ENCODE peak calls at places on chromosome 13, in six cellular contexts. One of them, this sample, is unnamed.

GRCh38 chr13:111241862-111242261 is 78.6 kb upstream of the TEX29 start:
- DNase-seq in PC-3: no peak
- DNase-seq in neuronal stem cell: no peak
- DNase-seq in aorta: no peak
- DNase-seq in NB4: no peak
- DNase-seq in effector memory CD4-positive, alpha-beta T cell: no peak
- DNase-seq in this sample: no peak

GRCh38 chr13:113063091-113063491 is 42.5 kb upstream of the F7 start:
- DNase-seq in PC-3: no peak
- DNase-seq in neuronal stem cell: no peak
- DNase-seq in aorta: peak; percentile 37
- DNase-seq in NB4: no peak
- DNase-seq in effector memory CD4-positive, alpha-beta T cell: no peak
- DNase-seq in this sample: no peak

GRCh38 chr13:99385161-99385560 is 78.0 kb upstream of the GPR183 start:
- DNase-seq in PC-3: no peak
- DNase-seq in neuronal stem cell: no peak
- DNase-seq in aorta: no peak
- DNase-seq in NB4: no peak
- DNase-seq in effector memory CD4-positive, alpha-beta T cell: no peak
- DNase-seq in this sample: peak; percentile 37

GRCh38 chr13:31556376-31556775 is 182.9 kb upstream of the RXFP2 start:
- DNase-seq in PC-3: no peak
- DNase-seq in neuronal stem cell: no peak
- DNase-seq in aorta: no peak
- DNase-seq in NB4: no peak
- DNase-seq in effector memory CD4-positive, alpha-beta T cell: no peak
- DNase-seq in this sample: no peak

GRCh38 chr13:33186851-33187250 is 98.7 kb downstream of the STARD13 start:
- DNase-seq in PC-3: peak; percentile 17
- DNase-seq in neuronal stem cell: no peak
- DNase-seq in aorta: no peak
- DNase-seq in NB4: peak; percentile 35
- DNase-seq in effector memory CD4-positive, alpha-beta T cell: no peak
- DNase-seq in this sample: no peak

GRCh38 chr13:47215741-47216140 is 318.9 kb upstream of the HTR2A start:
- DNase-seq in PC-3: peak; percentile 86
- DNase-seq in neuronal stem cell: no peak
- DNase-seq in aorta: no peak
- DNase-seq in NB4: no peak
- DNase-seq in effector memory CD4-positive, alpha-beta T cell: no peak
- DNase-seq in this sample: peak; percentile 19

GRCh38 chr13:109790071-109790470 is 3.7 kb upstream of the IRS2 start:
- DNase-seq in PC-3: no peak
- DNase-seq in neuronal stem cell: no peak
- DNase-seq in aorta: no peak
- DNase-seq in NB4: peak; percentile 74
- DNase-seq in effector memory CD4-positive, alpha-beta T cell: no peak
- DNase-seq in this sample: no peak

GRCh38 chr13:87129602-87130300 is 541.4 kb upstream of the SLITRK5 start:
- DNase-seq in PC-3: peak; percentile 23
- DNase-seq in neuronal stem cell: no peak
- DNase-seq in aorta: no peak
- DNase-seq in NB4: no peak
- DNase-seq in effector memory CD4-positive, alpha-beta T cell: no peak
- DNase-seq in this sample: no peak

GRCh38 chr13:95044452-95045205 is 256.6 kb downstream of the ABCC4 start:
- DNase-seq in PC-3: no peak
- DNase-seq in neuronal stem cell: no peak
- DNase-seq in aorta: no peak
- DNase-seq in NB4: no peak
- DNase-seq in effector memory CD4-positive, alpha-beta T cell: no peak
- DNase-seq in this sample: no peak

GRCh38 chr13:29713841-29714240 is 118.4 kb upstream of the SLC7A1 start:
- DNase-seq in PC-3: peak; percentile 63
- DNase-seq in neuronal stem cell: no peak
- DNase-seq in aorta: no peak
- DNase-seq in NB4: peak; percentile 43
- DNase-seq in effector memory CD4-positive, alpha-beta T cell: no peak
- DNase-seq in this sample: no peak

GRCh38 chr13:43159007-43159406 is 135.6 kb downstream of the DNAJC15 start:
- DNase-seq in PC-3: no peak
- DNase-seq in neuronal stem cell: no peak
- DNase-seq in aorta: no peak
- DNase-seq in NB4: no peak
- DNase-seq in effector memory CD4-positive, alpha-beta T cell: no peak
- DNase-seq in this sample: no peak

GRCh38 chr13:85935868-85936467 is 136.7 kb upstream of the SLITRK6 start:
- DNase-seq in PC-3: no peak
- DNase-seq in neuronal stem cell: no peak
- DNase-seq in aorta: no peak
- DNase-seq in NB4: no peak
- DNase-seq in effector memory CD4-positive, alpha-beta T cell: no peak
- DNase-seq in this sample: no peak

GRCh38 chr13:39676315-39676876 is 20.9 kb downstream of the COG6 start:
- DNase-seq in PC-3: peak; percentile 67
- DNase-seq in neuronal stem cell: peak; percentile 15
- DNase-seq in aorta: no peak
- DNase-seq in NB4: peak; percentile 66
- DNase-seq in effector memory CD4-positive, alpha-beta T cell: no peak
- DNase-seq in this sample: no peak

GRCh38 chr13:45500492-45501174 is 35.9 kb downstream of the COG3 start:
- DNase-seq in PC-3: peak; percentile 80
- DNase-seq in neuronal stem cell: no peak
- DNase-seq in aorta: no peak
- DNase-seq in NB4: peak; percentile 70
- DNase-seq in effector memory CD4-positive, alpha-beta T cell: no peak
- DNase-seq in this sample: no peak

GRCh38 chr13:36818483-36819063 is 449 bp upstream of the RFXAP start:
- DNase-seq in PC-3: no peak
- DNase-seq in neuronal stem cell: no peak
- DNase-seq in aorta: no peak
- DNase-seq in NB4: no peak
- DNase-seq in effector memory CD4-positive, alpha-beta T cell: no peak
- DNase-seq in this sample: no peak

GRCh38 chr13:31476753-31477152 is 262.6 kb upstream of the RXFP2 start:
- DNase-seq in PC-3: no peak
- DNase-seq in neuronal stem cell: no peak
- DNase-seq in aorta: no peak
- DNase-seq in NB4: no peak
- DNase-seq in effector memory CD4-positive, alpha-beta T cell: no peak
- DNase-seq in this sample: no peak

GRCh38 chr13:46861959-46862358 is 34.9 kb downstream of the HTR2A start:
- DNase-seq in PC-3: no peak
- DNase-seq in neuronal stem cell: no peak
- DNase-seq in aorta: no peak
- DNase-seq in NB4: no peak
- DNase-seq in effector memory CD4-positive, alpha-beta T cell: no peak
- DNase-seq in this sample: no peak

GRCh38 chr13:53200498-53201453 is 172.2 kb downstream of the OLFM4 start:
- DNase-seq in PC-3: no peak
- DNase-seq in neuronal stem cell: peak; percentile 84
- DNase-seq in aorta: peak; percentile 53
- DNase-seq in NB4: no peak
- DNase-seq in effector memory CD4-positive, alpha-beta T cell: no peak
- DNase-seq in this sample: peak; percentile 92

GRCh38 chr13:113656015-113656588 is 1.9 kb downstream of the ATP4B start:
- DNase-seq in PC-3: no peak
- DNase-seq in neuronal stem cell: no peak
- DNase-seq in aorta: peak; percentile 42
- DNase-seq in NB4: no peak
- DNase-seq in effector memory CD4-positive, alpha-beta T cell: no peak
- DNase-seq in this sample: no peak

GRCh38 chr13:66501187-66501586 is 728.9 kb downstream of the PCDH9 start:
- DNase-seq in PC-3: peak; percentile 44
- DNase-seq in neuronal stem cell: no peak
- DNase-seq in aorta: no peak
- DNase-seq in NB4: no peak
- DNase-seq in effector memory CD4-positive, alpha-beta T cell: no peak
- DNase-seq in this sample: no peak

GRCh38 chr13:113991191-113991669 is 17.4 kb upstream of the C13orf46 start:
- DNase-seq in PC-3: no peak
- DNase-seq in neuronal stem cell: no peak
- DNase-seq in aorta: peak; percentile 6
- DNase-seq in NB4: no peak
- DNase-seq in effector memory CD4-positive, alpha-beta T cell: no peak
- DNase-seq in this sample: no peak

GRCh38 chr13:32790731-32791130 is 204.5 kb downstream of the PDS5B start:
- DNase-seq in PC-3: peak; percentile 7
- DNase-seq in neuronal stem cell: no peak
- DNase-seq in aorta: no peak
- DNase-seq in NB4: peak; percentile 26
- DNase-seq in effector memory CD4-positive, alpha-beta T cell: no peak
- DNase-seq in this sample: no peak

GRCh38 chr13:111667757-111668156 is 347.3 kb downstream of the TEX29 start:
- DNase-seq in PC-3: no peak
- DNase-seq in neuronal stem cell: no peak
- DNase-seq in aorta: no peak
- DNase-seq in NB4: no peak
- DNase-seq in effector memory CD4-positive, alpha-beta T cell: no peak
- DNase-seq in this sample: no peak

GRCh38 chr13:26985285-26985878 is 186.2 kb downstream of the USP12 start:
- DNase-seq in PC-3: peak; percentile 87
- DNase-seq in neuronal stem cell: peak; percentile 74
- DNase-seq in aorta: no peak
- DNase-seq in NB4: peak; percentile 93
- DNase-seq in effector memory CD4-positive, alpha-beta T cell: peak; percentile 38
- DNase-seq in this sample: peak; percentile 71

GRCh38 chr13:46551410-46552301 is 1.3 kb upstream of the LRCH1 start:
- DNase-seq in PC-3: peak; percentile 76
- DNase-seq in neuronal stem cell: peak; percentile 62
- DNase-seq in aorta: peak; percentile 86
- DNase-seq in NB4: peak; percentile 85
- DNase-seq in effector memory CD4-positive, alpha-beta T cell: peak; percentile 16
- DNase-seq in this sample: no peak

GRCh38 chr13:44013666-44014291 is 134.1 kb downstream of the LACC1 start:
- DNase-seq in PC-3: peak; percentile 33
- DNase-seq in neuronal stem cell: no peak
- DNase-seq in aorta: no peak
- DNase-seq in NB4: no peak
- DNase-seq in effector memory CD4-positive, alpha-beta T cell: no peak
- DNase-seq in this sample: no peak

GRCh38 chr13:31882794-31883193 is 143.5 kb downstream of the RXFP2 start:
- DNase-seq in PC-3: no peak
- DNase-seq in neuronal stem cell: no peak
- DNase-seq in aorta: no peak
- DNase-seq in NB4: no peak
- DNase-seq in effector memory CD4-positive, alpha-beta T cell: no peak
- DNase-seq in this sample: no peak

GRCh38 chr13:30846844-30847243 is 59.2 kb upstream of the MEDAG start:
- DNase-seq in PC-3: no peak
- DNase-seq in neuronal stem cell: no peak
- DNase-seq in aorta: no peak
- DNase-seq in NB4: no peak
- DNase-seq in effector memory CD4-positive, alpha-beta T cell: no peak
- DNase-seq in this sample: no peak

GRCh38 chr13:21058361-21058760 is 3.0 kb downstream of the LATS2 start:
- DNase-seq in PC-3: peak; percentile 58
- DNase-seq in neuronal stem cell: no peak
- DNase-seq in aorta: no peak
- DNase-seq in NB4: peak; percentile 45
- DNase-seq in effector memory CD4-positive, alpha-beta T cell: no peak
- DNase-seq in this sample: no peak

GRCh38 chr13:21063031-21063430 is 1.6 kb upstream of the LATS2 start:
- DNase-seq in PC-3: no peak
- DNase-seq in neuronal stem cell: no peak
- DNase-seq in aorta: no peak
- DNase-seq in NB4: no peak
- DNase-seq in effector memory CD4-positive, alpha-beta T cell: no peak
- DNase-seq in this sample: peak; percentile 22

GRCh38 chr13:21061077-21061945 is at the start of gene LATS2:
- DNase-seq in PC-3: peak; percentile 94
- DNase-seq in neuronal stem cell: peak; percentile 94
- DNase-seq in aorta: peak; percentile 97
- DNase-seq in NB4: peak; percentile 93
- DNase-seq in effector memory CD4-positive, alpha-beta T cell: peak; percentile 50
- DNase-seq in this sample: peak; percentile 80

GRCh38 chr13:21060063-21060826 is 1.1 kb downstream of the LATS2 start:
- DNase-seq in PC-3: peak; percentile 33
- DNase-seq in neuronal stem cell: no peak
- DNase-seq in aorta: peak; percentile 63
- DNase-seq in NB4: peak; percentile 67
- DNase-seq in effector memory CD4-positive, alpha-beta T cell: no peak
- DNase-seq in this sample: no peak

DNA sequence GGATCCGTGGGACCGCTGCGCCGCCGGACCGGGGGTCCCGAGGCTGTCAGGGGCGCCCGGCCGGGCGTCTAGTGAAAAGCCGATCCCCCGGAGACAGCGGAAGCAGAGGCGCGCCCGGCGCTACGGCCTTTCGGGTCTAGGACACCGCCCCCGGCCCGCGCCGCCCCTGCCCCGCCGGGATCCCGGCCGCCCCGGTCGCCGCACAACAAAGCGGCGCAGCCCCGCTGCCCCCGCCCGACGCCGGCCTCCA is 634 bp downstream of the LATS2 start:
- DNase-seq in PC-3: no peak
- DNase-seq in neuronal stem cell: no peak
- DNase-seq in aorta: peak; percentile 55
- DNase-seq in NB4: no peak
- DNase-seq in effector memory CD4-positive, alpha-beta T cell: no peak
- DNase-seq in this sample: no peak
- H3K4me3 ChIP-seq in PC-3: peak overlapping the region; percentile 96
- H3K4me3 ChIP-seq in neuronal stem cell: peak overlapping the region; percentile 66
- H3K4me3 ChIP-seq in aorta: peak overlapping the region; percentile 95
- H3K4me3 ChIP-seq in NB4: peak overlapping the region; percentile 71
- H3K4me3 ChIP-seq in effector memory CD4-positive, alpha-beta T cell: peak overlapping the region; percentile 86
- H3K4me3 ChIP-seq in this sample: peak overlapping the region; percentile 83

DNA sequence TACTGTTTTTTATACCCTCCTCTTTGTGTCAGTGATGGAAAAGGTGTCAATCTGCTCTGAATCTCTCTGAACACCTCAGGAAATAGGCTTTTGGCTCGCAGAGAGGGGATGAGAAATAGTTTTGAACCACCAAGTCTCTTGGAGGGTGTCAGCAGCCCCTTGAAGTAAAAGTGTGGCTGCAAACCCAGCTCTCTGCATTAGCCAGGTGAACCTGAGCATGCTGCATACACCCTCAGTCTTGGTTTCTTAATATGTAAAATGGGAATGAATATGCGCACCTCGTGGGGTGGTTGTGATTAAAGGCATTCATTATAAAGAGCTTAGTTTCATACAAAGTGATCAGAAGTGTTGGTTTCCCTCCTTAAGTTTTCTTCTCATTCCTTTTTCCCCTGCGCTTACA is 1.4 kb upstream of the DHRS12 start:
- DNase-seq in PC-3: no peak
- DNase-seq in neuronal stem cell: no peak
- DNase-seq in aorta: no peak
- DNase-seq in NB4: no peak
- DNase-seq in effector memory CD4-positive, alpha-beta T cell: no peak
- DNase-seq in this sample: no peak
- H3K4me3 ChIP-seq in PC-3: no peak overlapping the region
- H3K4me3 ChIP-seq in neuronal stem cell: no peak overlapping the region
- H3K4me3 ChIP-seq in aorta: peak overlapping the region; percentile 61
- H3K4me3 ChIP-seq in NB4: no peak overlapping the region
- H3K4me3 ChIP-seq in effector memory CD4-positive, alpha-beta T cell: peak overlapping the region; percentile 61
- H3K4me3 ChIP-seq in this sample: peak overlapping the region; percentile 80

GRCh38 chr13:75762967-75763366 is 126.8 kb downstream of the LMO7 start:
- DNase-seq in PC-3: no peak
- DNase-seq in neuronal stem cell: no peak
- DNase-seq in aorta: no peak
- DNase-seq in NB4: no peak
- DNase-seq in effector memory CD4-positive, alpha-beta T cell: no peak
- DNase-seq in this sample: no peak
- H3K4me3 ChIP-seq in PC-3: peak overlapping the region; percentile 67
- H3K4me3 ChIP-seq in neuronal stem cell: no peak overlapping the region
- H3K4me3 ChIP-seq in aorta: peak overlapping the region; percentile 89
- H3K4me3 ChIP-seq in NB4: no peak overlapping the region
- H3K4me3 ChIP-seq in effector memory CD4-positive, alpha-beta T cell: no peak overlapping the region
- H3K4me3 ChIP-seq in this sample: no peak overlapping the region

GRCh38 chr13:41462427-41462826 is 5.1 kb downstream of the RGCC start:
- DNase-seq in PC-3: no peak
- DNase-seq in neuronal stem cell: no peak
- DNase-seq in aorta: no peak
- DNase-seq in NB4: no peak
- DNase-seq in effector memory CD4-positive, alpha-beta T cell: no peak
- DNase-seq in this sample: no peak
- H3K4me3 ChIP-seq in PC-3: no peak overlapping the region
- H3K4me3 ChIP-seq in neuronal stem cell: no peak overlapping the region
- H3K4me3 ChIP-seq in aorta: no peak overlapping the region
- H3K4me3 ChIP-seq in NB4: no peak overlapping the region
- H3K4me3 ChIP-seq in effector memory CD4-positive, alpha-beta T cell: peak overlapping the region; percentile 93
- H3K4me3 ChIP-seq in this sample: no peak overlapping the region

This sample was measured in H1.